ENCODE peak calls at places on chromosomes 16 and 17, in nine cellular contexts. R, K, F, P, J, E, U, H and C are unnamed samples.

GRCh38 chr17:80930335-80931040 is 61.2 kb upstream of the CHMP6 start:
- DNase-seq in J (no peak), H (no peak), R (no peak), K (no peak), U (no peak), F (no peak), P (no peak), E (no peak), C (no peak)

GRCh38 chr17:72152392-72152727 is 31.5 kb downstream of the SOX9 start:
- DNase-seq in R (no peak), H (no peak), F (no peak), E (no peak), J (no peak), U (no peak), K (peak), P (no peak), C (no peak)

GRCh38 chr17:76679242-76679641 is 31.5 kb downstream of the MXRA7 start:
- DNase-seq in P (no peak), K (no peak), R (no peak), F (no peak), J (no peak), E (no peak), U (no peak), H (no peak), C (no peak)

GRCh38 chr17:64174686-64175456 is 44.9 kb upstream of the ERN1 start:
- DNase-seq in E (no peak), R (peak), J (no peak), K (no peak), F (no peak), U (no peak), H (no peak), P (peak), C (no peak)

GRCh38 chr16:80669673-80670072 is 128.9 kb downstream of the DYNLRB2 start:
- DNase-seq in H (no peak), P (no peak), J (no peak), K (no peak), U (no peak), R (no peak), F (no peak), E (no peak), C (no peak)

GRCh38 chr16:81380932-81381331 is 63.7 kb upstream of the CMIP start:
- DNase-seq in U (no peak), J (no peak), R (no peak), H (no peak), K (no peak), P (no peak), E (no peak), F (no peak), C (no peak)

GRCh38 chr16:50878966-50879615 is 137.2 kb downstream of the CYLD start:
- DNase-seq in U (no peak), E (no peak), J (no peak), F (no peak), H (no peak), R (no peak), P (no peak), K (no peak), C (no peak)

GRCh38 chr16:50709061-50709695 is 15.8 kb downstream of the NOD2 start:
- DNase-seq in J (no peak), H (no peak), F (no peak), R (no peak), K (no peak), U (peak), E (no peak), P (no peak), C (peak)

GRCh38 chr17:21249911-21250703 is 3.1 kb downstream of the NATD1 start:
- DNase-seq in F (no peak), K (no peak), J (no peak), R (peak), P (no peak), U (no peak), E (no peak), H (no peak), C (no peak)

GRCh38 chr16:7615565-7615964 is 282.9 kb downstream of the RBFOX1 start:
- DNase-seq in E (no peak), R (no peak), F (no peak), K (no peak), P (no peak), U (no peak), J (no peak), H (no peak), C (no peak)

GRCh38 chr16:88348377-88349152 is 34.2 kb upstream of the ZNF469 start:
- DNase-seq in H (no peak), R (no peak), K (no peak), U (no peak), J (no peak), P (no peak), E (no peak), F (no peak), C (no peak)

GRCh38 chr16:81608515-81609209 is 164.1 kb downstream of the CMIP start:
- DNase-seq in J (no peak), F (no peak), K (no peak), H (no peak), E (no peak), U (peak), P (peak), R (no peak), C (peak)

GRCh38 chr17:17819561-17819995 is 17.2 kb downstream of the SREBF1 start:
- DNase-seq in E (no peak), K (peak), J (peak), H (no peak), U (peak), F (peak), R (peak), P (peak), C (peak)

GRCh38 chr17:73387746-73388577 is 76.2 kb upstream of the CDC42EP4 start:
- DNase-seq in J (no peak), U (no peak), H (no peak), K (no peak), P (no peak), R (peak), E (no peak), F (no peak), C (no peak)

GRCh38 chr17:67217446-67217845 is 27.6 kb downstream of the HELZ start:
- DNase-seq in K (no peak), H (no peak), U (no peak), E (no peak), J (no peak), F (no peak), R (no peak), P (no peak), C (no peak)

GRCh38 chr16:71645450-71645849 is 19.5 kb downstream of the MARVELD3 start:
- DNase-seq in U (peak), K (peak), F (peak), H (peak), P (no peak), E (no peak), R (peak), J (peak), C (peak)

GRCh38 chr17:80594666-80595269 is 50.1 kb downstream of the RPTOR start:
- DNase-seq in U (no peak), J (no peak), K (no peak), F (no peak), R (no peak), E (no peak), P (no peak), H (no peak), C (no peak)

GRCh38 chr16:77335652-77336234 is 99.1 kb downstream of the ADAMTS18 start:
- DNase-seq in R (peak), U (no peak), J (no peak), P (no peak), K (no peak), E (no peak), H (no peak), F (peak), C (no peak)

GRCh38 chr17:63116228-63116627 is 150.2 kb downstream of the TANC2 start:
- DNase-seq in P (no peak), H (no peak), R (peak), J (no peak), U (no peak), F (no peak), K (no peak), E (no peak), C (no peak)

GRCh38 chr16:81040837-81041236 is 5.2 kb downstream of the ATMIN start:
- DNase-seq in K (no peak), J (no peak), R (no peak), P (no peak), H (no peak), U (no peak), F (no peak), E (no peak), C (no peak)

GRCh38 chr17:16915752-16916556 is 56.0 kb downstream of the TNFRSF13B start:
- DNase-seq in R (peak), P (peak), K (peak), J (peak), F (peak), H (peak), E (no peak), U (peak), C (peak)

GRCh38 chr17:41678907-41679739 is 9.6 kb upstream of the EIF1 start:
- DNase-seq in E (no peak), K (no peak), P (no peak), H (peak), F (peak), U (peak), R (peak), J (no peak), C (no peak)

GRCh38 chr17:12545877-12546513 is 119.7 kb upstream of the MYOCD start:
- DNase-seq in J (peak), H (peak), E (no peak), U (peak), K (peak), P (no peak), F (peak), R (peak), C (peak)

GRCh38 chr16:11181889-11182279 is 74.1 kb downstream of the SOCS1 start:
- DNase-seq in P (no peak), K (no peak), H (no peak), R (no peak), U (peak), E (no peak), J (peak), F (no peak), C (no peak)

GRCh38 chr17:41360291-41360995 is 9.2 kb downstream of the KRT33B start:
- DNase-seq in K (no peak), E (peak), H (no peak), P (no peak), R (peak), J (no peak), U (no peak), F (peak), C (no peak)

GRCh38 chr17:81556175-81556691 is 4.1 kb upstream of the FAAP100 start:
- DNase-seq in J (no peak), P (no peak), H (no peak), R (no peak), U (no peak), E (no peak), K (no peak), F (peak), C (no peak)

GRCh38 chr17:74582633-74583032 is 9.4 kb downstream of the CD300LD start:
- DNase-seq in E (no peak), F (no peak), H (no peak), U (no peak), R (no peak), J (no peak), K (no peak), P (no peak), C (no peak)

GRCh38 chr17:46733837-46734516 is 84.5 kb downstream of the WNT3 start:
- DNase-seq in P (no peak), R (no peak), E (peak), K (peak), U (no peak), J (no peak), H (no peak), F (no peak), C (no peak)

GRCh38 chr16:54176376-54176901 is 110.1 kb downstream of the IRX3 start:
- DNase-seq in J (no peak), K (no peak), R (peak), E (no peak), F (no peak), P (no peak), U (no peak), H (no peak), C (no peak)

GRCh38 chr17:65554568-65555223 is 6.8 kb downstream of the AXIN2 start:
- DNase-seq in J (peak), U (no peak), F (no peak), H (no peak), P (no peak), E (no peak), R (no peak), K (no peak), C (no peak)

GRCh38 chr17:80099291-80100034 is 1.9 kb upstream of the GAA start:
- DNase-seq in H (no peak), U (no peak), F (no peak), K (no peak), E (no peak), R (peak), P (no peak), J (no peak), C (no peak)

GRCh38 chr17:5485270-5486205 is at the start of gene DERL2:
- DNase-seq in P (no peak), R (no peak), K (peak), H (peak), J (no peak), F (no peak), U (no peak), E (no peak), C (no peak)

GRCh38 chr16:27759301-27759871 is 209.4 kb downstream of the KATNIP start:
- DNase-seq in H (no peak), E (peak), F (no peak), K (peak), R (no peak), P (peak), U (no peak), J (no peak), C (no peak)

GRCh38 chr17:7023576-7024401 is 939 bp downstream of the BCL6B start:
- DNase-seq in F (no peak), R (peak), E (no peak), P (peak), J (peak), K (peak), U (peak), H (peak), C (peak)

GRCh38 chr17:49519781-49520180 is 24.7 kb downstream of the NGFR start:
- DNase-seq in J (no peak), U (no peak), E (no peak), R (no peak), K (no peak), F (no peak), P (peak), H (no peak), C (no peak)

GRCh38 chr16:78045865-78046581 is 23.7 kb downstream of the CLEC3A start:
- DNase-seq in J (peak), P (peak), R (peak), H (no peak), K (peak), F (no peak), E (no peak), U (peak), C (peak)

GRCh38 chr17:75614006-75614405 is 19.2 kb upstream of the SMIM5 start:
- DNase-seq in J (no peak), E (no peak), R (peak), K (no peak), P (no peak), F (no peak), U (no peak), H (no peak), C (no peak)
- TF ChIP-seq CTCF in J (peak), E (no peak), R (peak), K (no peak), P (no peak), F (no peak), U (peak), H (peak), C (peak)

GRCh38 chr17:29862127-29862526 is 67.9 kb downstream of the SSH2 start:
- DNase-seq in U (no peak), E (no peak), K (no peak), R (no peak), H (no peak), J (no peak), P (no peak), F (no peak), C (no peak)

GRCh38 chr17:29862951-29863350 is 67.1 kb downstream of the SSH2 start:
- DNase-seq in F (no peak), P (no peak), J (no peak), U (no peak), E (no peak), H (no peak), K (no peak), R (no peak), C (no peak)

GRCh38 chr17:29866746-29867404 is 63.2 kb downstream of the SSH2 start:
- DNase-seq in E (no peak), R (no peak), J (no peak), K (no peak), U (no peak), H (no peak), P (no peak), F (no peak), C (no peak)

GRCh38 chr17:29870836-29871430 is 59.1 kb downstream of the SSH2 start:
- DNase-seq in J (no peak), U (no peak), R (no peak), E (no peak), P (no peak), H (no peak), F (no peak), K (no peak), C (no peak)

DNA sequence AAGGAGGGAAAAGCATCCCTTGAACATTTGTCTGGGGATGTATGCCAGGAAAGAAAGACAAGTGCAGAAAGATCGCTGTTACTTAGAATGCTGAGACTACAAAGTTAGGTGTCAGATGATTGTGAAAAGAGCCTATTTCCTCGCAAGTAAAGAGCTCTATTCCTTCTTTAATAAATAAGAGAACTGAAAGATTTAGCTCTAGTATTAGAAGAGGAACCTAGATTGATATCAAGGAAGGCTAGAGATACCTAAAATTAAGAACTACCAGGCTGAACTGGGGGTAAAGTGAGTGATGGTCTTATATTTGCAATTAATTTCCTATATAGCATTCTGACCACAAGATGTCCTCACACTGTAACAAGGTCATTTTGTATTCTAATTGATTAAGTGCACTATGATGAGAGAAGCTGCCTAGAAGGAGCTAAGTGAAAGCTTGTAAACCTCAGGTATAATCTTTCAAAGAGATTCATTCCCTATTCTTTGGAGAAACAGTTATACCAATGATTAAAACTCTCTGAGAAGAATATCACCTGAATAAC is 62.3 kb downstream of the SSH2 start:
- DNase-seq in H (no peak), E (no peak), R (no peak), F (no peak), J (no peak), U (no peak), K (no peak), P (no peak), C (no peak)
- TF ChIP-seq CTCF in H (peak), E (peak), R (peak), F (no peak), J (no peak), U (no peak), K (peak), P (no peak), C (no peak)

DNA sequence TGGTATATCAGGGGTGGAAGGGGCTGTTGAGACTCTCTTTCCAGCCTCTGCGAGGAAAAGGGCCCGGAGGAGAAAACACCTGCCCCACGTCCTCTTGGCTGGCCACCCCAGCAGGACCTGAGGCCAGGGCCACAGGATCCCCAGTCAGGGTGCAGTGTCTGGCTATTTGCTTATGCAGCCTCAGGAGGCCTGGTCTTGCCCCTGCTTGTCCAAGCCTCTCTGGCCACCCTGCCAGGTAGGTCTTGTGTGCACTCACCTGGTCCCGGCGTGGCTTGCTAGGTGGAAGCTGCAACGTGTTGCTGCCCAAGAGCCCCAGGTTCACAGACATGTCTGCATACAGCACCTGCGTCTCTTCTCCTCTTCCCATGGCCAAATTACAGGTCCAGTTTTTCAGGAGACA is 549 bp downstream of the TMEM238L start:
- DNase-seq in R (no peak), E (no peak), P (no peak), F (no peak), H (no peak), K (no peak), U (no peak), J (no peak), C (no peak)
- TF ChIP-seq CTCF in R (no peak), E (no peak), P (no peak), F (no peak), H (no peak), K (no peak), U (no peak), J (no peak), C (no peak)

GRCh38 chr16:52581530-52581929 is 34.6 kb upstream of the TOX3 start:
- DNase-seq in F (peak), U (no peak), E (no peak), K (no peak), H (no peak), R (peak), J (no peak), P (no peak), C (no peak)
- TF ChIP-seq CTCF in F (peak), U (peak), E (peak), K (no peak), H (no peak), R (peak), J (no peak), P (no peak), C (no peak)

DNA sequence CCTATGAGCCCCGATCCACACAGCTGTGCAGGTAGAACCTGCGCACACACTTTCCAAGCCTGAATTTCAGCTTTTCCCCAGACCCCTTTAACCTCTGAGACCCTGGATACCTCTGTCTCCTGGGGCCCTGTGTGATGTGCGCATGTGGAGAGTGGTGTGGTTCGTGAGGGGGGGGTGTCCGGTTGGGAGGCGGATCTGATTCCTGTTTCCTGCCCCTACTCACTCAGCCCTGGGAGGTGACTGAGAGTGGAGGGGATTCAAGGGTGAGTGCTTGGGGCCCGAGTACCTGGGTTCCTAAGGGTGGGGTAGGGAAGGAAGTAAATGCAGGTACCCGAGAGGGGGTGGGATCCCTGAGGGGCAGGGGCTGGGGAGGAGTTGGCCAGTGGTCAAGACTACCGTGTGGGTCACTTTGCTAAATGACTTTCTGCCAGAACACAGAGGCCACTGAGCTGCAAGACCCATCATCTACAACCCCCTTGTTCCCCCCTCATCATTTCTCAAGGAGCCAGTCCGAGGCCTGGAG is 621 bp downstream of the ARHGEF15 start:
- DNase-seq in E (no peak), U (no peak), P (no peak), R (no peak), F (no peak), K (no peak), J (no peak), H (no peak), C (no peak)
- TF ChIP-seq CTCF in E (no peak), U (no peak), P (no peak), R (no peak), F (no peak), K (no peak), J (no peak), H (no peak), C (no peak)